ENCODE peak calls at places on chromosomes 11 and 22, in five cellular contexts. D, T, B, M and P are unnamed samples.
A peak's percentile ranks its signal among the peaks of the same experiment; 100 is the strongest.

GRCh38 chr22:19848298-19849224 is 6.1 kb downstream of the GNB1L start:
- DNase-seq in M (peak; percentile 82), D (no peak), B (peak; percentile 77), T (peak; percentile 21), P (peak; percentile 78)

GRCh38 chr11:14373941-14374646 is 15.1 kb upstream of the RRAS2 start:
- DNase-seq in B (no peak), T (no peak), D (no peak), M (no peak), P (no peak)

GRCh38 chr11:73974611-73975478 is 7.8 kb downstream of the UCP2 start:
- DNase-seq in M (peak; percentile 2), D (no peak), T (no peak), B (no peak), P (no peak)

GRCh38 chr11:111528557-111528956 is 12.0 kb upstream of the LAYN start:
- DNase-seq in B (no peak), T (no peak), D (no peak), M (no peak), P (no peak)

GRCh38 chr11:120784566-120785251 is 239.2 kb upstream of the TBCEL start:
- DNase-seq in B (no peak), D (no peak), T (no peak), M (no peak), P (peak; percentile 91)

GRCh38 chr11:94171693-94172440 is 43.2 kb downstream of the PANX1 start:
- DNase-seq in B (peak; percentile 34), D (no peak), T (peak; percentile 29), M (peak; percentile 84), P (peak; percentile 81)

GRCh38 chr11:14894657-14895598 is 2.9 kb upstream of the CYP2R1 start:
- DNase-seq in M (no peak), T (no peak), D (no peak), B (peak; percentile 38), P (no peak)

GRCh38 chr11:33320814-33321330 is 63.7 kb downstream of the HIPK3 start:
- DNase-seq in T (no peak), D (no peak), M (peak; percentile 32), B (no peak), P (no peak)

GRCh38 chr22:22371031-22371541 is 126.5 kb downstream of the VPREB1 start:
- DNase-seq in B (no peak), M (peak; percentile 53), T (no peak), D (no peak), P (peak; percentile 75)

GRCh38 chr11:121082670-121083069 is 18.4 kb upstream of the TECTA start:
- DNase-seq in M (no peak), T (no peak), B (no peak), D (no peak), P (no peak)

GRCh38 chr11:117226388-117227385 is 5.2 kb downstream of the PCSK7 start:
- DNase-seq in M (peak; percentile 63), B (peak; percentile 54), D (no peak), T (peak; percentile 67), P (no peak)

GRCh38 chr22:29840498-29840897 is 2.4 kb upstream of the ASCC2 start:
- DNase-seq in M (no peak), T (no peak), D (no peak), B (no peak), P (no peak)

GRCh38 chr11:75773595-75774353 is 5.2 kb downstream of the DGAT2 start:
- DNase-seq in T (no peak), M (no peak), D (no peak), B (peak; percentile 18), P (no peak)

GRCh38 chr22:42933783-42934144 is 76.7 kb upstream of the ARFGAP3 start:
- DNase-seq in M (no peak), T (peak; percentile 43), D (no peak), B (no peak), P (no peak)

GRCh38 chr11:69108030-69108429 is 47.7 kb upstream of the SMIM38 start:
- DNase-seq in D (peak; percentile 52), M (no peak), B (no peak), T (no peak), P (no peak)

GRCh38 chr11:93478841-93479240 is 64.3 kb downstream of the SMCO4 start:
- DNase-seq in T (no peak), D (peak; percentile 57), B (no peak), M (no peak), P (peak; percentile 74)

GRCh38 chr11:65911682-65912568 is 6.9 kb downstream of the C11orf68 start:
- DNase-seq in D (no peak), T (peak; percentile 68), M (peak; percentile 33), B (peak; percentile 40), P (no peak)

GRCh38 chr11:119751281-119752060 is 22.5 kb upstream of the NECTIN1 start:
- DNase-seq in B (no peak), T (no peak), D (no peak), M (no peak), P (no peak)

GRCh38 chr11:8058216-8058615 is 22.8 kb upstream of the TUB start:
- DNase-seq in B (no peak), T (no peak), M (no peak), D (no peak), P (no peak)

GRCh38 chr11:133163463-133164419 is 368.6 kb downstream of the OPCML start:
- DNase-seq in M (peak; percentile 21), T (peak; percentile 4), B (no peak), D (no peak), P (no peak)

GRCh38 chr11:64331569-64332371 is 8.2 kb upstream of the CCDC88B start:
- DNase-seq in B (peak; percentile 92), D (peak; percentile 81), T (peak; percentile 93), M (peak; percentile 72), P (no peak)

GRCh38 chr11:16925495-16926065 is 88.6 kb downstream of the PLEKHA7 start:
- DNase-seq in D (peak; percentile 89), T (peak; percentile 50), M (no peak), B (peak; percentile 55), P (no peak)

GRCh38 chr11:35168606-35169200 is 29.7 kb downstream of the CD44 start:
- DNase-seq in T (no peak), B (no peak), M (no peak), D (no peak), P (no peak)

GRCh38 chr11:71084306-71085012 is 167.9 kb downstream of the SHANK2 start:
- DNase-seq in B (no peak), D (no peak), M (no peak), T (no peak), P (no peak)

GRCh38 chr11:116035972-116036371 is 531.8 kb upstream of the CADM1 start:
- DNase-seq in T (no peak), B (no peak), D (no peak), M (no peak), P (peak; percentile 77)

GRCh38 chr11:102318469-102318868 is 1.2 kb downstream of the BIRC3 start:
- DNase-seq in T (peak; percentile 50), D (no peak), M (no peak), B (peak; percentile 30), P (no peak)

GRCh38 chr11:35511666-35512065 is 13.8 kb downstream of the PAMR1 start:
- DNase-seq in M (no peak), T (peak; percentile 23), D (no peak), B (no peak), P (peak; percentile 79)

DNA sequence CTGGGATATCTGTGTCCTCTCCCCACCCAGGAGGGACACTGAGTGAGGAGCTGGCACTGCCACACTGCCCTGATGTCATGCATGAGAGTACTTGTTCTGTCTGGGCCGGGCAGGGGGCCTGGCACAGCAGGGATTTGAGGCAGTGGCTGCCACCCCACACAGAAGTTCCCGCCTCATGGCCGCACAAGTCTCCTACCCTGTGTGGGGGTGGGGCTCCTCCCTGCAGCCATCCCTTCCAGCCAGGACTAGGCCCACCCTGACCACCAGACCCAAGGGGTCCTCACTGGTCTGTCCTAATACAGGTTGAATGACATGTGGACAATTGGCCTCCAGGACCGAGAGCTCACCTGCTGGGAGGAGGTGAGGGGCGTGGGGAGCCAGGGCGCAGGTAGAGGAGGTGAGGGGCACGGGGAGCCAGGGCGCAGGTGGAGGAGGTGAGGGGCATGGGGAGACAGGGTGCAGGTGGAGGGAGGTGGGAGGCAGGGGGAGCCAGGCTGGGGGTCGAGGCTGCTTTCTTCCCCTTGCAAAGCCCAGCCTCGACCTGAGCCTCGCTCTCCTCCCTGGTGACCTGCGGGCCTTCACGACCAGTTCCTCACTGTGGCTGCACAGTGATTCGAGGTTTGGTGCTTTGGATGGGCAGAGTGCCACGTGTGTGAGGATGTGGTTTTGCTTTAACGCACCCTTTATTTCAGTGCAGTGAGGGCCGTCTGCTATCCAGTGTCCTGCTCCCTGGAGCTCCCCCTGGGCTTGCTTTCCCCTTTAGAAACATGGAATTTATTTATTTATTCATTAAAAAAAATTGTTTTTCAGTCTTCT is 7.4 kb downstream of the LZTR1 start:
- DNase-seq in M (no peak), B (no peak), T (no peak), D (no peak), P (no peak)
- TF ChIP-seq POLR2A in M (no peak), B (no peak), T (no peak), D (no peak), P (no peak)

GRCh38 chr22:41411021-41411851 is 29.5 kb downstream of the TEF start:
- DNase-seq in B (no peak), M (no peak), D (no peak), T (no peak), P (no peak)
- TF ChIP-seq EP300 in B (peak; percentile 80), M (no peak), D (peak; percentile 50), T (no peak), P (peak; percentile 92)

DNA sequence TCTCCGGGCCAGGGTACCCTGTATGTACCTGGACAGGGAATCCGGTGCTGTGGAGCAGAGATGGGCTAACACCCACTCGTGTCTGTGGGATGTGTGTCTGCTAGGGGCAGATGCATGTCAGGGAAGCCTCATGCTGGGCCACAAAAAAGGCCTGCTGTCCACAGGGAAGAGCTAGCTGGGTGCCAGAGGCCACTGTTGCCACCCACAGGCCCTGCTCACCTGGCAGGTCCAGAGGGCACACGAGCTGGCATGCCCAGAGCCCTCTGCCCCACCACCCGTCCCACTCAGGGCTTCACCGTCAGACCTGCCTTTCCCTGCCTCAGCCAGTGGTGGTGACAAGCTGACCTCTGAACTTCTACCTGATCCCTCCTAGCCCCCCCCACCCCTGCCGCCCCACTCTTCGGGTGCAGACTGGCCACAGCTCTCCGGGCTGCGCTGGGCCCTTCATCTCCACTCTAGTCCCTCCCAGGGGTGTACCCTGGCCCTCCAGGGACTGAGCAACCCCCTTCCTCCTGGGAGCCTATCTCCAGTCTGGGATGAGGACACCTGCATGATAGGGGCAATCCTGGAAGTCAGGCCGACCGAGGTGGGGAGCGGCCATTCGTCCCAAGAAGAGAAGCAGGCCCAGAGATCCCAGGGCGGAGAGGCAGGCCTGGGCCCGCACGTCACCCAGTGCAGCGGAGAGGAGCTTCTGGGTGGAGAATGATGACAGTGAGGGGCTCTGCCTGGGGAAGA is 1.3 kb downstream of the SLC25A22 start:
- DNase-seq in T (no peak), D (peak; percentile 59), B (peak; percentile 37), M (peak; percentile 61), P (no peak)
- TF ChIP-seq POLR2A in T (no peak), D (no peak), B (no peak), M (no peak), P (no peak)

GRCh38 chr11:47565340-47566165 is at the start of gene PTPMT1:
- DNase-seq in M (peak; percentile 83), T (peak; percentile 55), D (peak; percentile 95), B (peak; percentile 81), P (no peak)
- TF ChIP-seq EP300 in M (no peak), T (no peak), D (no peak), B (no peak), P (no peak)

DNA sequence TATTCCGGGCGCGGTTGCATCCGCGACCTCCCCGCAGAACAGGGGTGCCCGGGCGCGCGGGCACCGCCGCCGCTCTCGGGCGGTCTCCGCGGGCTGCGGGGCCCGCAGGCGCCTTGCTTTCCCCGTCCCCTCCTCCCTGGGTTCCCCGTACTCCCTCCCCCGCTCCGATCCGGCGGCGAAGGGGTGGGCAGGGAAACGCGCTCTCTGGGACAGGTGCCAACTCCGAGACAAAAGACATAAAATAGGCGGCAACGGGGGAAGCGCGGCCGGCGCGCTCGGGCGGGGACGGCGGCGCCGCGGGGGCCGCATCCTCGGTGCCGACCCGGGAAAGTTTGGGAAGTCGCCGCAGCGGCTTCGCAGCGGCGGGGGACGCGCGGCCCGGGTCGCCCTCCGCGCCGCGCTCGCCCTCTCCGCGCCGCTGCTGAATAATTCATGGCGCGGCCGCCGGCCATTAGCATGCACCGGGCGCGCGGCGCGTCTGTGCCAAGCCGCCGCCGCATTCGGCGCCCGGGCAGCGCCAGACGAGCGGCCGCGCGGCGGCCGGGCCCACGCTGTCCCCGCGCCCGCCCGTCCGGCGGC is 78.8 kb upstream of the PPARA start:
- DNase-seq in T (no peak), D (peak; percentile 94), M (no peak), B (peak; percentile 89), P (peak; percentile 97)
- TF ChIP-seq POLR2A in T (peak; percentile 87), D (no peak), M (no peak), B (no peak), P (peak; percentile 35)